ENCODE peak calls at places on chromosomes 11 and 22, in four cellular contexts. E is HL-60, C is K562, Z is GM12891. N is an unnamed sample.
A peak's percentile ranks its signal among the peaks of the same experiment; 100 is the strongest.

GRCh38 chr22:31561970-31562369 is 65.6 kb downstream of the SFI1 start:
- DNase-seq in E (no peak), Z (no peak), C (no peak), N (no peak)

GRCh38 chr11:58659910-58660570 is 37.6 kb downstream of the CNTF start:
- DNase-seq in E (no peak), C (no peak), Z (no peak), N (no peak)

GRCh38 chr11:114132944-114133394 is 73.5 kb downstream of the ZBTB16 start:
- DNase-seq in E (no peak), Z (no peak), C (no peak), N (no peak)

GRCh38 chr11:60780065-60780464 is 5.1 kb upstream of the MS4A10 start:
- DNase-seq in Z (no peak), E (no peak), C (no peak), N (no peak)

GRCh38 chr11:34251640-34251980 is 106.2 kb downstream of the ABTB2 start:
- DNase-seq in Z (no peak), C (no peak), E (no peak), N (no peak)

GRCh38 chr11:78798567-78799170 is 224.0 kb upstream of the NARS2 start:
- DNase-seq in E (peak; percentile 12), C (peak; percentile 75), Z (peak; percentile 33), N (no peak)

GRCh38 chr22:47654922-47655451 is 892.5 kb downstream of the TBC1D22A start:
- DNase-seq in E (no peak), C (no peak), Z (no peak), N (no peak)

GRCh38 chr22:44583076-44583760 is 85.2 kb upstream of the RTL6 start:
- DNase-seq in C (no peak), E (no peak), Z (no peak), N (no peak)

GRCh38 chr22:24304067-24304675 is 33.5 kb downstream of the SPECC1L start:
- DNase-seq in Z (no peak), C (no peak), E (no peak), N (no peak)

GRCh38 chr11:65641233-65642013 is 3.5 kb downstream of the SIPA1 start:
- DNase-seq in E (no peak), Z (no peak), C (no peak), N (no peak)

GRCh38 chr22:37758698-37759097 is 49.0 kb upstream of the GCAT start:
- DNase-seq in C (no peak), E (no peak), Z (no peak), N (no peak)

GRCh38 chr11:62552931-62553838 is 6.6 kb upstream of the AHNAK start:
- DNase-seq in E (peak; percentile 96), C (peak; percentile 63), Z (no peak), N (no peak)

GRCh38 chr11:68312780-68313573 is 586 bp downstream of the LRP5 start:
- DNase-seq in E (no peak), C (peak; percentile 81), Z (peak; percentile 55), N (no peak)

GRCh38 chr11:68314886-68315580 is 2.6 kb downstream of the LRP5 start:
- DNase-seq in Z (no peak), E (no peak), C (peak; percentile 33), N (no peak)

GRCh38 chr11:68314203-68314885 is 2.0 kb downstream of the LRP5 start:
- DNase-seq in Z (no peak), C (peak; percentile 40), E (no peak), N (no peak)

GRCh38 chr11:68312117-68312779 is at the start of gene LRP5:
- DNase-seq in C (peak; percentile 95), Z (peak; percentile 75), E (no peak), N (no peak)

GRCh38 chr11:68313574-68314202 is 1.3 kb downstream of the LRP5 start:
- DNase-seq in C (peak; percentile 27), E (no peak), Z (no peak), N (no peak)
- TF ChIP-seq SPI1 in C (no peak), E (no peak), Z (no peak), N (no peak)

GRCh38 chr11:19200410-19201201 is 1.2 kb downstream of the CSRP3 start:
- DNase-seq in C (no peak), Z (no peak), E (no peak), N (no peak)
- TF ChIP-seq SPI1 in C (no peak), Z (no peak), E (no peak), N (no peak)

DNA sequence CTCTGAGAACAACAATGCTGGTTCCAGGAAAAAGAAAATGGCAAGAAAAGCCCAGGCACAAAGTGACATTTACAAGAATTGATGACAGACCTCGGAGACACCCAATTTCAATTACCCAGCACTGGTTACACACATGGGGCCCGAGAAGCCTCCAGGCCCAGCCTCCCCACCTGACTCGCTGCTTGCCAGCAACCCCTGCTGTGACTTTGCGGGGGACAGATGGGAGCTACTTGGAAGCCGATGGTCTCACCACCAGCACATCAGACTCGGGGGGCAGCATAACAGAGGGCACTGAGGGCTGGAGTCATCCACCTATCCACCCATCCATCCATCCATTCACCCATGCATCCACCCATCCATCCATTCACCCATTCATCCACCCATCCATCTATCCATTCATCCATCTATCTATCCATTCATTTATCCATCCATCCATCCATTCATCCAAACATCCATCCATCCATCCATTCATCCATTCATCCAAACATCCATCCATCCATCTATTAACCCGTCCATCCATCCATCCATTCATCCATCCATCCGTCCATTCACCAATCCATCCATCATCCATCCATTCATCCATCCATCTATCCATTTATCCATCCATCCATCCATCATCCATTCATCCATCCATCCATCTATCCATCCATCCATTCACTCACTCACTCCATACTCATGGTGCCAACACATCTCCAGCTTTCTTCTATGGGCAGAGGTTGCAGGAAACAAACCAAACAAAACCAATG is 567.6 kb downstream of the BRD1 start:
- DNase-seq in E (no peak), Z (no peak), C (no peak), N (no peak)
- TF ChIP-seq SPI1 in E (no peak), Z (no peak), C (no peak), N (no peak)

DNA sequence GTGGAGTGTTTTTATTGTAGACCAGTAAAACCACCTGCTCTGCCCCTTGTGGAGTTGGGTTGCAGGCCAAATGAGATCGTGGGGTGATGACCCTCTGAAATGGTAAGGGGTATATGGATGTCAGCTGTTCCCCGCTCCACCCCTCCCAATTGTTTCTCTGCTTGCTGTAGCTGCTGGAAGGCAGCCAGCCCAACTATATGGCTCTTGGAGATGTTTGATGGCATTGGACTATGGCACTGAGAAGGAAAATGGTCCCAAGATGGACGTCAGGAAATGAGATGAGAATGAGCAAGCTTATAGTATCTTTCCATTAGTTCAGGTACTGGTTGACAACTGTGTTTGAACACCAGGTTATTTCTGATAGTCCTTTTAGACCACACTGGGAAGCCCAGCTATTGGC is 94.8 kb upstream of the SORL1-AS1 start:
- DNase-seq in C (no peak), Z (no peak), E (no peak), N (no peak)
- TF ChIP-seq SPI1 in C (no peak), Z (no peak), E (no peak), N (no peak)

DNA sequence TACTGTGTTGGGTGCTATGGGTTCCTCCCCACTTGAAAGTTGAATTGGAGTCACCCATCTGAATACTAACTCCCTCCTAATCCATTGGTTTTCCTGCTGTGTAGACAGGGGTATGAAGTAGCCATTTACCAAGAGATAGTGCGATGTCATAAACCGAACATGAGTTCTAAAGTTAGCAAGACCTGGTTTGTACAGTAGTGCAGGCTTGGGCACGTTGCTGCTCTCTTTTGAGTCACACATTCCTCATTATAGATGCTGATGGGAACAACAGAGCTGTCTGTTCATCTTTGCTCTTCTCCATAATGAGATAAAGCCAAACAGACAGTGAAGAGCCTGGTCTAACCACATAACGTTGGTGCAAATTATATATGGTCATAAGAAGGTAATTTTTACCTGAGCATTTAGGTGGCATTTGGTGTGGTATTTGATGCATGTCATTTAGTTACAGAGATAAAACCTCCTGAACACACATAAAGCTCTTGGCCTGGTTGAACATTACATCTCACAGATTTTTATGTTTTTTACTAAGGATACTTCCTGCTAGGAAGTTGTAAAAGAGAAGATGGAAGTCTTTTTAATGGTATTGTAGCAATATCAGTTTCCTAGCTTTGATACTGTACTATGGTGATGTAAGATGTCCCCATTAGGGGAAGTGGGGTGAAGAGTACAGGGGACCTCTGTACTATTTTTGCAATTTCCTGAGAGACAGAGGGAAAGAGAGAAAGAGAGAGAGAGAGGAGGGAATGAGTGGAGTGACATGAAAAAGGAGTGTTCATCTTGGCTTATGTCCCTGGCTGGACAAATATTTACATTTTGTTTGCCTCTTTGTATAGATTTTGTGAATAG is 27.9 kb downstream of the GRAP2 start:
- DNase-seq in Z (no peak), E (peak; percentile 21), C (no peak), N (no peak)
- TF ChIP-seq SPI1 in Z (no peak), E (peak; percentile 63), C (no peak), N (no peak)

GRCh38 chr11:47863189-47863892 is 15.2 kb upstream of the NUP160 start:
- DNase-seq in Z (no peak), C (no peak), E (no peak), N (no peak)
- TF ChIP-seq SPI1 in Z (peak; percentile 55), C (peak; percentile 1), E (no peak), N (no peak)